ENCODE peak calls at places on chromosomes 6 and 20, in five cellular contexts. Z, P, U, A and J are unnamed samples.
A peak's percentile ranks its signal among the peaks of the same experiment; 100 is the strongest.

GRCh38 chr6:138572200-138572875 is 73.0 kb upstream of the NHSL1 start:
- DNase-seq in Z (peak; percentile 75), P (no peak), U (peak; percentile 73), A (peak; percentile 85), J (peak; percentile 92)

GRCh38 chr20:62458256-62459251 is 17.2 kb downstream of the GATA5 start:
- DNase-seq in Z (no peak), P (no peak), U (no peak), A (no peak), J (no peak)

GRCh38 chr6:44630125-44631028 is 242.9 kb downstream of the CDC5L start:
- DNase-seq in Z (peak; percentile 33), P (no peak), U (peak; percentile 71), A (peak; percentile 76), J (peak; percentile 78)

GRCh38 chr20:2631228-2631627 is 21.2 kb upstream of the NOP56 start:
- DNase-seq in Z (peak; percentile 16), P (no peak), U (peak; percentile 31), A (peak; percentile 5), J (peak; percentile 12)

GRCh38 chr20:59010995-59011873 is 4.2 kb upstream of the CTSZ start:
- DNase-seq in Z (peak; percentile 80), P (peak; percentile 91), U (peak; percentile 94), A (peak; percentile 91), J (peak; percentile 64)

GRCh38 chr20:25083141-25083772 is 1.3 kb upstream of the VSX1 start:
- DNase-seq in Z (no peak), P (no peak), U (no peak), A (no peak), J (no peak)

GRCh38 chr6:34575326-34575725 is 19.2 kb upstream of the SPDEF start:
- DNase-seq in Z (no peak), P (no peak), U (no peak), A (no peak), J (no peak)

GRCh38 chr20:24389686-24390085 is 79.7 kb upstream of the SYNDIG1 start:
- DNase-seq in Z (no peak), P (no peak), U (no peak), A (no peak), J (no peak)

GRCh38 chr6:124069230-124069815 is 265.7 kb downstream of the NKAIN2 start:
- DNase-seq in Z (no peak), P (no peak), U (no peak), A (no peak), J (no peak)

GRCh38 chr6:18551228-18551627 is 164.1 kb downstream of the RNF144B start:
- DNase-seq in Z (peak; percentile 76), P (no peak), U (peak; percentile 33), A (peak; percentile 92), J (peak; percentile 53)

GRCh38 chr20:35226126-35226774 is at the start of gene MMP24:
- DNase-seq in Z (no peak), P (no peak), U (no peak), A (no peak), J (no peak)

GRCh38 chr20:309841-310644 is 12.7 kb downstream of the ZCCHC3 start:
- DNase-seq in Z (peak; percentile 36), P (no peak), U (no peak), A (peak; percentile 100), J (peak; percentile 100)

GRCh38 chr6:24910850-24911712 is 24.7 kb downstream of the RIPOR2 start:
- DNase-seq in Z (peak; percentile 12), P (no peak), U (peak; percentile 37), A (peak; percentile 77), J (peak; percentile 67)

GRCh38 chr6:159578629-159579028 is 114.4 kb downstream of the SOD2 start:
- DNase-seq in Z (peak; percentile 64), P (no peak), U (no peak), A (no peak), J (peak; percentile 64)

GRCh38 chr20:39974966-39975501 is 714.0 kb downstream of the MAFB start:
- DNase-seq in Z (no peak), P (no peak), U (no peak), A (no peak), J (no peak)

GRCh38 chr6:116352515-116353471 is 18.0 kb upstream of the DSE start:
- DNase-seq in Z (peak; percentile 69), P (no peak), U (no peak), A (peak; percentile 71), J (peak; percentile 77)

GRCh38 chr6:126228001-126228791 is 111.7 kb upstream of the CENPW start:
- DNase-seq in Z (no peak), P (no peak), U (no peak), A (no peak), J (no peak)

GRCh38 chr6:16358531-16359138 is 120.2 kb downstream of the GMPR start:
- DNase-seq in Z (no peak), P (no peak), U (no peak), A (no peak), J (no peak)

GRCh38 chr20:10733122-10733521 is 59.3 kb upstream of the JAG1 start:
- DNase-seq in Z (peak; percentile 94), P (no peak), U (no peak), A (no peak), J (peak; percentile 54)

GRCh38 chr20:10728873-10729670 is 55.3 kb upstream of the JAG1 start:
- DNase-seq in Z (no peak), P (no peak), U (peak; percentile 56), A (peak; percentile 21), J (peak; percentile 87)

GRCh38 chr20:10731190-10731955 is 57.6 kb upstream of the JAG1 start:
- DNase-seq in Z (peak; percentile 64), P (no peak), U (peak; percentile 79), A (peak; percentile 79), J (peak; percentile 53)

GRCh38 chr20:10729785-10730184 is 56.0 kb upstream of the JAG1 start:
- DNase-seq in Z (no peak), P (no peak), U (no peak), A (no peak), J (no peak)

DNA sequence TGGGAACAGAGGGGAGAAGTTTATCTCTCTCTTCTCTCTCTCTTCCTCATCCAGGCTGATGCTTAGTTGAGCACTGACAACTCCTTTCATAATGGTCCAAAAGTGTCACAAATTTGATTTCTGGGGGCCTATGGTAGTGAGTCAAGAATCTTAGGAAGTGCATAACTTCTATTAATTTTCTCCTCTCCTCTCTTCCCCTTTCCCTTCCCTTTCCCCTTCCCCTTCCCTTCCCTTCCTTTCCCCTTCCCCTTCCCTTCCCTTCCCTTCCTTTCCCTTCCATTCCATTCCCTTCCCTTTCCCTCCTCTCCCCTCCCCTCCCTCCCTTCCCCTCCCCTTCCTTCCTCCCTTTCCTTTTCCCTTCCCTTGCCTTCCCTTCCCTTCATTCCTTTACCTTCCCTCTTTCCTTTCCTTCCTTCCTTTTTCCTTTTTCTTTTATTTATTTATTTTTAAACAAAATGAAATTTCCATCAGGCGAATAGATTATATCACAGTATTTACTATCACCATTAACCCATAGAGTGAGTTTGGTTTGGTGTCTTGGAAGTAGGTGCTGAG is 56.9 kb upstream of the JAG1 start:
- DNase-seq in Z (no peak), P (no peak), U (no peak), A (no peak), J (no peak)
- H3K4me2 ChIP-seq in Z (peak overlapping the region; percentile 21), P (no peak overlapping the region), U (peak overlapping the region; percentile 36), A (peak overlapping the region; percentile 32), J (no peak overlapping the region)

GRCh38 chr20:49700411-49701185 is 13.1 kb downstream of the B4GALT5 start:
- DNase-seq in Z (peak; percentile 80), P (peak; percentile 89), U (peak; percentile 85), A (peak; percentile 92), J (peak; percentile 77)
- H3K27ac ChIP-seq in Z (peak overlapping the region; percentile 79), P (peak overlapping the region; percentile 99), U (peak overlapping the region; percentile 85), A (peak overlapping the region; percentile 95), J (no peak overlapping the region)

GRCh38 chr6:108174371-108175175 is 8.8 kb downstream of the NR2E1 start:
- DNase-seq in Z (no peak), P (no peak), U (no peak), A (peak; percentile 48), J (peak; percentile 23)
- TF ChIP-seq EZH2 in Z (no peak), P (no peak), U (no peak), A (peak; percentile 6), J (no peak)

DNA sequence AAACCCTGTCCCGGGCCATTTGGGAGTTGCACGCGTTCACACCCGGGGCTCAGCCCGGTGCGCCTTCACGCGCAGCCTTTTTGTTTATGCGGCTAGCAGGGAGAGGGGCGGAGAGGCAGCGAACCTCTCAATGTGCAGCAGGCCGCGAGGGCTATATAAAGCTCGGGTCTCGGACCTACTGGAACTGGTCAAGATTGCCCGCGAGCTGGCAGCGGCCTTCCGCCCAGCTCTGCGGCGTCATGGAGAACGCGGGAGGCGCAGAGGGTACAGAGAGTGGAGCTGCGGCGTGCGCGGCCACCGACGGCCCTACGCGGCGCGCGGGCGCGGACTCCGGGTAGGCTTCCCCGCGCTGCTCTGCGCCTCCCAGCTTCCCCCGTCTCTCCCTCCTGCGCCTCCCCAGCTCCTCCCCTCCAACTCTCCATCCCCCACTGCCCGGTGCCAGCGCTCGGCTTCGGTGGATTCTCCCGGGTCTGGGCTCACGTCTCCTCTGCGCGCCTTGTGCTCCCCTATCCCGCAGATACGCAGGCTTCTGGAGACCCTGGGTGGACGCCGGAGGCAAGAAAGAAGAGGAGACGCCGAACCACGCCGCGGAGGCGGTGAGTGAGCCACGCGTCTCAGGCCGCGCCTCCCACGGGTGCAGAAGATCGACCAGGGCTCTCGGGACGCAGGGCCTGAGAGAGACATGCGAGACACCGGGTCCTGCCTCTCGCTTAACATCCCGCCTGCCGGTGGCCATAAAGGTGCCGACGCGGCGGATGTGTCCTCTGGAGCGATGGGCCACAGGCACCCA is at the start of gene RIPPLY2:
- DNase-seq in Z (peak; percentile 32), P (no peak), U (no peak), A (peak; percentile 44), J (peak; percentile 45)
- H3K4me2 ChIP-seq in Z (peak within 1 kb of the TSS; percentile 94), P (no peak within 1 kb of the TSS), U (no peak within 1 kb of the TSS), A (peak within 1 kb of the TSS; percentile 73), J (peak within 1 kb of the TSS; percentile 81)

GRCh38 chr20:50214226-50215024 is 23.8 kb downstream of the CEBPB start:
- DNase-seq in Z (no peak), P (no peak), U (no peak), A (no peak), J (no peak)
- H3K27ac ChIP-seq in Z (no peak overlapping the region), P (no peak overlapping the region), U (no peak overlapping the region), A (no peak overlapping the region), J (no peak overlapping the region)

GRCh38 chr6:144064402-144064830 is 31.0 kb downstream of the SF3B5 start:
- DNase-seq in Z (no peak), P (no peak), U (no peak), A (peak; percentile 43), J (no peak)
- TF ChIP-seq EZH2 in Z (no peak), P (no peak), U (no peak), A (no peak), J (no peak)

GRCh38 chr6:106026748-106027147 is 59.4 kb upstream of the PRDM1 start:
- DNase-seq in Z (peak; percentile 20), P (no peak), U (no peak), A (peak; percentile 6), J (peak; percentile 33)

GRCh38 chr6:106025655-106026054 is 60.5 kb upstream of the PRDM1 start:
- DNase-seq in Z (peak; percentile 3), P (no peak), U (no peak), A (peak; percentile 67), J (peak; percentile 83)

GRCh38 chr6:106027760-106028159 is 58.4 kb upstream of the PRDM1 start:
- DNase-seq in Z (no peak), P (no peak), U (no peak), A (no peak), J (no peak)

DNA sequence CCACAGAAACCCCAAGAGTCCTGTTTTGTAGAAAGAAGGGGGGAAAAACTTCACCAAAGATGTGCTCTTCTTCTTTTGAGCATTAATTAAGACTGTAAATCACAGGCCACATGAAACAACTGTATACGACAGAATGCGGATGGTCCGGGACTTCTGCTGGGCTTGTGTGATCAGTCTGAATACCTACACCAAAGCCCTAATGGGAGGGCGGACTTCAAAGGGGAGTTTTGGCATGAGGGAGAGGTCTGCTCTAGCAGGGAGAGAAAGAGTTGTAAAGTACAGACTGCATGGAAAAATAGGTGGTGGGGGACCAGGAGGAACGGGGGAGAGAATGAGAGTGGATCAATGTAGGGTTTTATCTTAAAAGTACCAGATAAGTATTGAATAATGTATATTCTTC is 58.8 kb upstream of the PRDM1 start:
- DNase-seq in Z (no peak), P (no peak), U (no peak), A (no peak), J (no peak)
- H3K4me2 ChIP-seq in Z (no peak overlapping the region), P (no peak overlapping the region), U (no peak overlapping the region), A (no peak overlapping the region), J (peak overlapping the region; percentile 88)